ENCODE peak calls at places on chromosome 12, in six cellular contexts. E is spleen, T is right lobe of liver, L is mesenchymal stem cell, Z is SK-N-MC, H is heart left ventricle. Y is an unnamed sample.

GRCh38 chr12:19129486-19130223 is at the start of gene PLEKHA5:
- DNase-seq in E (peak), T (peak), L (peak), Z (no peak), H (peak), Y (peak)

GRCh38 chr12:47561746-47562145 is 144.1 kb downstream of the RPAP3 start:
- DNase-seq in E (no peak), T (no peak), L (peak), Z (no peak), H (no peak), Y (no peak)

GRCh38 chr12:87428701-87429277 is 600.4 kb downstream of the C12orf50 start:
- DNase-seq in E (no peak), T (no peak), L (peak), Z (no peak), H (no peak), Y (no peak)

GRCh38 chr12:58176296-58176869 is 235.0 kb downstream of the ATP23 start:
- DNase-seq in E (no peak), T (no peak), L (peak), Z (no peak), H (no peak), Y (no peak)

GRCh38 chr12:65646127-65646643 is 178.1 kb upstream of the HMGA2 start:
- DNase-seq in E (no peak), T (no peak), L (no peak), Z (no peak), H (no peak), Y (no peak)

GRCh38 chr12:121774968-121775474 is 18.5 kb downstream of the RHOF start:
- DNase-seq in E (no peak), T (no peak), L (no peak), Z (no peak), H (no peak), Y (no peak)

GRCh38 chr12:108582509-108582908 is 15.4 kb downstream of the TMEM119 start:
- DNase-seq in E (peak), T (no peak), L (no peak), Z (no peak), H (no peak), Y (no peak)

GRCh38 chr12:98188649-98189048 is 326.7 kb upstream of the TMPO start:
- DNase-seq in E (no peak), T (no peak), L (peak), Z (peak), H (no peak), Y (no peak)

GRCh38 chr12:42666671-42667243 is 77.2 kb upstream of the PRICKLE1 start:
- DNase-seq in E (no peak), T (no peak), L (peak), Z (no peak), H (no peak), Y (no peak)

GRCh38 chr12:131500564-131500963 is 210.3 kb upstream of the SFSWAP start:
- DNase-seq in E (no peak), T (no peak), L (no peak), Z (no peak), H (no peak), Y (no peak)

GRCh38 chr12:11813422-11813813 is 163.9 kb downstream of the ETV6 start:
- DNase-seq in E (no peak), T (no peak), L (no peak), Z (no peak), H (no peak), Y (no peak)

GRCh38 chr12:6279256-6279628 is 31.2 kb upstream of the PLEKHG6 start:
- DNase-seq in E (no peak), T (no peak), L (no peak), Z (no peak), H (peak), Y (no peak)

GRCh38 chr12:112570096-112570495 is 151.3 kb downstream of the PTPN11 start:
- DNase-seq in E (no peak), T (no peak), L (no peak), Z (no peak), H (no peak), Y (no peak)

GRCh38 chr12:11555743-11556625 is 93.5 kb upstream of the ETV6 start:
- DNase-seq in E (no peak), T (no peak), L (no peak), Z (no peak), H (no peak), Y (no peak)

GRCh38 chr12:92408072-92408900 is 262.6 kb upstream of the BTG1 start:
- DNase-seq in E (no peak), T (peak), L (no peak), Z (no peak), H (peak), Y (no peak)

GRCh38 chr12:29208935-29209701 is 60.0 kb downstream of the FAR2 start:
- DNase-seq in E (no peak), T (no peak), L (no peak), Z (no peak), H (no peak), Y (no peak)

GRCh38 chr12:84599539-84599938 is 313.1 kb downstream of the SLC6A15 start:
- DNase-seq in E (no peak), T (no peak), L (peak), Z (no peak), H (no peak), Y (no peak)

GRCh38 chr12:64883264-64884163 is 59.1 kb downstream of the TBC1D30 start:
- DNase-seq in E (no peak), T (no peak), L (no peak), Z (no peak), H (no peak), Y (no peak)

GRCh38 chr12:99722690-99723486 is 75.3 kb downstream of the GARIN6 start:
- DNase-seq in E (no peak), T (no peak), L (no peak), Z (no peak), H (no peak), Y (no peak)
- H3K27ac ChIP-seq in E (no peak), T (no peak), L (no peak), Z (no peak), H (no peak), Y (no peak)

DNA sequence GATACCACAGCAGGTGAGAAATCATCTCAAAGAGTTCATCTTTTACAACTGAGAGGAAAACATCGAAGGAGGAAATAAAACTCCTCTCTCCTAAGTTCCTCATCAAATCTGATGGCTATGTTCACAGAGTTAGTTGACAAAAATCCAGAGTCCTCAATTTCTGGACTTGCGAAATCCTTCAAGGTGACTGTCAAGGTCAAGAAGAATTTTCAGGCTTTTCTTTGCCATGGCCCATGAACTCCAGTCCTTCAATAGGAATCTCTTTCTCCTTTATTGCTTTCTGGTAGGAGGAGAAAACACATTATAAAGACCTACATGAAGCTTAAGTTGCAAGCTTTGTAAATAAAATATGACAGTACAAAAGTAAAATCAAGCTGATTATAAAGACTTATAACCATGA is 1.5 kb downstream of the TRIAP1 start:
- DNase-seq in E (no peak), T (no peak), L (no peak), Z (no peak), H (no peak), Y (no peak)
- H3K4me3 ChIP-seq in E (no peak), T (no peak), L (no peak), Z (no peak), H (no peak), Y (no peak)

GRCh38 chr12:122909442-122910288 is 13.7 kb upstream of the VPS37B start:
- DNase-seq in E (no peak), T (no peak), L (no peak), Z (no peak), H (no peak), Y (no peak)
- H3K27ac ChIP-seq in E (no peak), T (no peak), L (no peak), Z (no peak), H (peak), Y (no peak)

GRCh38 chr12:24560867-24561266 is 388.0 kb downstream of the BCAT1 start:
- DNase-seq in E (no peak), T (peak), L (peak), Z (no peak), H (no peak), Y (no peak)

GRCh38 chr12:24561411-24561871 is 387.5 kb downstream of the BCAT1 start:
- DNase-seq in E (no peak), T (peak), L (peak), Z (no peak), H (no peak), Y (no peak)

GRCh38 chr12:24561882-24562760 is 386.8 kb downstream of the BCAT1 start:
- DNase-seq in E (peak), T (peak), L (peak), Z (no peak), H (peak), Y (no peak)

GRCh38 chr12:24565300-24565699 is 383.6 kb downstream of the BCAT1 start:
- DNase-seq in E (no peak), T (no peak), L (no peak), Z (no peak), H (no peak), Y (no peak)

GRCh38 chr12:24562761-24563392 is 386.0 kb downstream of the BCAT1 start:
- DNase-seq in E (peak), T (peak), L (peak), Z (no peak), H (peak), Y (no peak)
- H3K4me3 ChIP-seq in E (peak), T (peak), L (peak), Z (peak), H (peak), Y (no peak)

GRCh38 chr12:109762071-109762672 is 48.5 kb downstream of the FAM222A start:
- DNase-seq in E (no peak), T (peak), L (no peak), Z (no peak), H (no peak), Y (no peak)
- H3K27ac ChIP-seq in E (no peak), T (no peak), L (no peak), Z (no peak), H (no peak), Y (no peak)

DNA sequence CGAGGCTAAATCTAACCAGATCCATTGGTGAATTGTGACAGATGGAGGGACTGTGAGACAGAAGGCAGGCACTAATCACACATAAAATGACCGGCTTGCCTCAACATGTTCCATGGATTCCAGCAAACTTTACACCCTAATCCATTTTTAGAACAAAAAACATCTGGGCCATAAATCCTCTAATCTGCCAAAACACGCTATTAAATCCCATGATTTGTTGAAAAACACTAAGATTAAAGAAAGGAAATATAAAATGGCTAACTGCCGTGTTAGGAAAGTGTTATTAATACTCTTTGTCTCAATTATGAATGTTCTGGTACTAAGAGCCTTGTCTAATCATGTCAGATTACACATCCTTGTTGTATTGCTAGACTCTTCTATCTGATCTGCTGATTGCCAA is 385.0 kb downstream of the SOX5 start:
- DNase-seq in E (no peak), T (no peak), L (peak), Z (no peak), H (no peak), Y (no peak)
- H3K4me3 ChIP-seq in E (no peak), T (no peak), L (no peak), Z (no peak), H (no peak), Y (no peak)

GRCh38 chr12:124174949-124175348 is 119.9 kb upstream of the RFLNA start:
- DNase-seq in E (no peak), T (no peak), L (peak), Z (no peak), H (no peak), Y (no peak)
- H3K27ac ChIP-seq in E (peak), T (no peak), L (peak), Z (no peak), H (no peak), Y (no peak)

GRCh38 chr12:123269395-123269892 is 2.2 kb downstream of the CDK2AP1 start:
- DNase-seq in E (peak), T (peak), L (peak), Z (no peak), H (peak), Y (no peak)

GRCh38 chr12:123270380-123271181 is 1.1 kb downstream of the CDK2AP1 start:
- DNase-seq in E (peak), T (peak), L (peak), Z (no peak), H (peak), Y (no peak)

GRCh38 chr12:123269980-123270379 is 1.7 kb downstream of the CDK2AP1 start:
- DNase-seq in E (no peak), T (no peak), L (no peak), Z (no peak), H (no peak), Y (no peak)

GRCh38 chr12:123273166-123273565 is 1.5 kb upstream of the CDK2AP1 start:
- DNase-seq in E (no peak), T (no peak), L (no peak), Z (no peak), H (no peak), Y (no peak)

GRCh38 chr12:123271182-123271491 is 519 bp downstream of the CDK2AP1 start:
- DNase-seq in E (peak), T (peak), L (peak), Z (no peak), H (peak), Y (peak)
- H3K4me3 ChIP-seq in E (peak), T (peak), L (peak), Z (peak), H (peak), Y (no peak)

DNA sequence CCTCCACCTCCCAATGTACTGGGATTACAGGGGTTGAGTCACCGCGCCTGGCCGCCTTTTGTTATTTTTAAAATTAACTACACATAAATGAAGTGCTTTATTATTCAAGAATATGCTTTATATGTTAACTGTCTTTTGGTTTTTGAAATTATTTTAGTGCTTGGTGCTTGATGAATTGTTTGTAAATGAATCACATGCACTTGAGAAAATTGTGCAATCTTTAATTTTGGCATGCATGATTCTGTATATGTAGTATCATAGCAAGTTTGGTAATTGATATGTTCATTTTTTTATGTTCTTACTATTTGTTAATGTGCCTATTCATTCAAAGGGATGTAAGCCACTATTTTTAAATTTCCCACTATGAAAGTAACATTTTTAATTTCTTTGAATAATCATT is 440.9 kb downstream of the NAV3 start:
- DNase-seq in E (no peak), T (no peak), L (no peak), Z (no peak), H (no peak), Y (no peak)
- H3K27ac ChIP-seq in E (no peak), T (no peak), L (no peak), Z (no peak), H (no peak), Y (no peak)

GRCh38 chr12:107360033-107360432 is 266.7 kb upstream of the CRY1 start:
- DNase-seq in E (no peak), T (no peak), L (no peak), Z (no peak), H (no peak), Y (no peak)
- H3K4me3 ChIP-seq in E (no peak), T (no peak), L (no peak), Z (no peak), H (no peak), Y (no peak)

Y was measured in effector memory CD4-positive, alpha-beta T cell.